ENCODE peak calls at places on chromosome 11, in four cellular contexts. X is H1, S is H9, U is mesenchymal stem cell. P is an unnamed sample.

GRCh38 chr11:97461044-97461880 is 1071.4 kb downstream of the JRKL start:
- DNase-seq in X (no peak), U (no peak), S (no peak), P (no peak)

GRCh38 chr11:69592986-69593385 is 48.0 kb upstream of the CCND1 start:
- DNase-seq in S (no peak), U (no peak), X (no peak), P (no peak)

GRCh38 chr11:111540921-111541208 is 345 bp downstream of the LAYN start:
- DNase-seq in S (no peak), U (no peak), X (no peak), P (no peak)

GRCh38 chr11:18736590-18737148 is 10.7 kb upstream of the IGSF22 start:
- DNase-seq in U (no peak), X (no peak), S (peak), P (no peak)

GRCh38 chr11:130241697-130242096 is 73.0 kb downstream of the ZBTB44 start:
- DNase-seq in S (no peak), X (no peak), U (no peak), P (no peak)

GRCh38 chr11:45106440-45106839 is 40.0 kb upstream of the PRDM11 start:
- DNase-seq in X (no peak), U (no peak), S (no peak), P (no peak)

GRCh38 chr11:18243783-18244362 is 4.6 kb downstream of the SAA2 start:
- DNase-seq in X (peak), U (peak), S (peak), P (peak)

GRCh38 chr11:17822021-17822781 is 87.6 kb downstream of the KCNC1 start:
- DNase-seq in S (no peak), U (peak), X (no peak), P (no peak)

GRCh38 chr11:112852141-112852853 is 108.9 kb upstream of the NCAM1 start:
- DNase-seq in S (no peak), X (no peak), U (no peak), P (no peak)

GRCh38 chr11:14357843-14358728 is 897 bp downstream of the RRAS2 start:
- DNase-seq in S (peak), X (no peak), U (peak), P (peak)

GRCh38 chr11:94623120-94623735 is 56.1 kb downstream of the PIWIL4 start:
- DNase-seq in U (peak), S (peak), X (peak), P (peak)

GRCh38 chr11:1879342-1879940 is 12.3 kb downstream of the PRR33 start:
- DNase-seq in S (no peak), U (no peak), X (no peak), P (no peak)

GRCh38 chr11:96607890-96608558 is 218.2 kb downstream of the JRKL start:
- DNase-seq in S (peak), U (no peak), X (peak), P (no peak)

GRCh38 chr11:122308286-122308685 is 192.3 kb upstream of the BLID start:
- DNase-seq in U (no peak), X (no peak), S (no peak), P (no peak)

GRCh38 chr11:117564321-117564720 is 232.7 kb downstream of the DSCAML1 start:
- DNase-seq in X (no peak), U (no peak), S (no peak), P (no peak)

GRCh38 chr11:125945011-125945796 is 640 bp upstream of the VSIG10L2 start:
- DNase-seq in U (no peak), S (no peak), X (no peak), P (no peak)

GRCh38 chr11:63508009-63508408 is 2.1 kb downstream of the LGALS12 start:
- DNase-seq in S (peak), U (no peak), X (peak), P (peak)

GRCh38 chr11:17012712-17013547 is 1.3 kb downstream of the PLEKHA7 start:
- DNase-seq in X (no peak), S (peak), U (peak), P (peak)

GRCh38 chr11:114059278-114059983 is at the start of gene ZBTB16:
- DNase-seq in S (peak), X (peak), U (peak), P (peak)

GRCh38 chr11:17513853-17514252 is 30.4 kb downstream of the USH1C start:
- DNase-seq in U (no peak), S (no peak), X (no peak), P (no peak)

GRCh38 chr11:111444040-111444439 is 65.0 kb upstream of the POU2AF1 start:
- DNase-seq in U (no peak), S (no peak), X (no peak), P (no peak)

GRCh38 chr11:35317253-35317652 is 102.1 kb downstream of the SLC1A2 start:
- DNase-seq in X (no peak), U (no peak), S (no peak), P (no peak)

GRCh38 chr11:85844439-85845051 is 10.6 kb upstream of the CCDC83 start:
- DNase-seq in S (no peak), U (no peak), X (no peak), P (no peak)

GRCh38 chr11:16925495-16926065 is 88.6 kb downstream of the PLEKHA7 start:
- DNase-seq in U (peak), S (peak), X (peak), P (peak)

GRCh38 chr11:71452354-71453020 is 516 bp upstream of the NADSYN1 start:
- DNase-seq in X (no peak), U (peak), S (peak), P (no peak)

GRCh38 chr11:28877366-28877765 is 769.2 kb downstream of the METTL15 start:
- DNase-seq in U (no peak), X (no peak), S (no peak), P (no peak)

GRCh38 chr11:117613521-117613920 is 183.5 kb downstream of the DSCAML1 start:
- DNase-seq in S (peak), X (peak), U (no peak), P (no peak)

GRCh38 chr11:106222626-106223025 is 145.2 kb downstream of the AASDHPPT start:
- DNase-seq in S (no peak), U (no peak), X (no peak), P (no peak)

GRCh38 chr11:112962854-112963367 is 1.7 kb downstream of the NCAM1 start:
- DNase-seq in X (no peak), S (peak), U (peak), P (peak)

GRCh38 chr11:75384438-75385080 is 14.8 kb upstream of the RPS3 start:
- DNase-seq in U (peak), S (peak), X (peak), P (peak)

GRCh38 chr11:107545101-107545514 is 20.4 kb downstream of the ALKBH8 start:
- DNase-seq in U (peak), X (no peak), S (no peak), P (no peak)

GRCh38 chr11:131447898-131448297 is 77.5 kb downstream of the NTM start:
- DNase-seq in U (no peak), X (no peak), S (no peak), P (no peak)

GRCh38 chr11:131446657-131447056 is 76.2 kb downstream of the NTM start:
- DNase-seq in X (no peak), S (no peak), U (no peak), P (no peak)

GRCh38 chr11:131447268-131447667 is 76.9 kb downstream of the NTM start:
- DNase-seq in S (no peak), U (no peak), X (no peak), P (no peak)

GRCh38 chr11:131449391-131450019 is 79.1 kb downstream of the NTM start:
- DNase-seq in X (no peak), U (no peak), S (no peak), P (no peak)
- H2BK12ac ChIP-seq in X (no peak), U (no peak), S (no peak), P (no peak)

GRCh38 chr11:67562951-67563350 is 20.7 kb upstream of the GSTP1 start:
- DNase-seq in X (no peak), U (no peak), S (no peak), P (no peak)

GRCh38 chr11:67561971-67562560 is 21.5 kb upstream of the GSTP1 start:
- DNase-seq in U (peak), X (no peak), S (no peak), P (no peak)

GRCh38 chr11:67564230-67564629 is 19.4 kb upstream of the GSTP1 start:
- DNase-seq in U (peak), S (no peak), X (no peak), P (no peak)

GRCh38 chr11:67558084-67558772 is 25.4 kb upstream of the GSTP1 start:
- DNase-seq in X (no peak), U (no peak), S (no peak), P (no peak)

DNA sequence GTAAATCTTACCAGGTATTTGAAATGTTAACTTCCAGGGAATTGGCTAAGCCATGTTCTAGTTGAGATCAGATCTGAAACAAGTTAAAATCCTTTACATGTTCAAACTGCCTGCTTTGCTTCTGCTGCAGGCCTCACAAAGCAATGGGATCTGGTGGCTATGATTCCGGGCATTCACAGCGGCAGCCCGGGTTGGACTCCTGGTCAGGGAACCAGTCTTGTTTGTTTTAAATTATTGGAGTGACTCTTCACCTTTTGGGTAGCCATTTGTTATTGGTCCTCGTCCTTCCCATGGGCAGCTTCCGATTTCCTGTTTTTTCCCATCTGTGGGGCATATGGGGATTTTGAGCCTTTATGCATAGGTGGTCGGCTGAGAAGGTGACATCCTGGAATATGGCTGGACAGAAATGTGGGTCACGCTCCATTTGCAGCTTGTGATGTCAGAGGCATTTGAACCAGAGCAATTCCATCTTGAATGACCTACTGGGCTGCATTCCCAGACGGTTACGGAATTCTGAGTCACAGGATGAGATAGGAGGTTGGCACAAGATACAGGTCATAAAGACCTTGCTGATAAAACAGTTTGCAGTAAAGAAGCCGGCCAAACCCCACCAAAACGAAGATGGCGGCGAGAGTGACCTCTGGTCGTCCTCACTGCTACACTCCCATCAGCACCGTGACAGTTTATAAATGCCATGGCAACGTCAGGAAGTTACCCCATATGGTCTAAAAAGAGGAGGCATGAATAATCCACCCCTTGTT is 20.1 kb upstream of the GSTP1 start:
- DNase-seq in S (no peak), X (no peak), U (peak), P (no peak)
- H2BK12ac ChIP-seq in S (no peak), X (no peak), U (no peak), P (no peak)

DNA sequence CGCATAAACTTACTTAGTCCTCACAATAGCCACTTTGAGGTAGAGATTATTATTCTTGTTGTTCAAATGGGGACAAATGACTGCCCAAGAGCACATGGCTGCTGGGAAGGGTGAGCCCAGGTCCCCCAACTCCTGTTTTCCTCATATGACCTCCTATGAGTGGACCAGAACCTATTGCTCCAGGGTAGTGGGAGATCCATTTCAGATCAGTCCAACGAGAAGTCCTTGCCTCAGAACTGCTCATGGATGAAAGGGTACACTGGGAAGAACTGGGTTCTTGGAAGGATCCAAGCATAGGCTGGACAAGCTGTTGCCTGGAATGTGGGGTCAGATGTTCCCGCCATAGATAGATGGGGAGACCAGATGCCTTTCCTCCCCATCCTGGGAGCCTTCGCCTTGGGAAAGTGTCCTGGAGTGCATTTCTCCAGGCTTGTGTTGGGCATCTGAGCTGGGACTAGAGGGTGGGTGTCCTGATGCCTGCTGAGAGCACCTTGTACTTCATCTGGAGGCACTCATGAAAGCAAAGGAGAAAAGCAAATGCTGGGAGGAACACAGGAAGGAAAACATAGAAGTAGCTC is 146.3 kb upstream of the B3GAT1 start:
- DNase-seq in S (no peak), U (no peak), X (no peak), P (no peak)
- H2BK12ac ChIP-seq in S (no peak), U (no peak), X (no peak), P (no peak)

GRCh38 chr11:11152877-11153276 is 200.2 kb downstream of the CSNK2A3 start:
- DNase-seq in U (no peak), S (no peak), X (no peak), P (no peak)

GRCh38 chr11:11148104-11148509 is 204.9 kb downstream of the CSNK2A3 start:
- DNase-seq in U (peak), S (peak), X (peak), P (no peak)

GRCh38 chr11:11149671-11150459 is 203.2 kb downstream of the CSNK2A3 start:
- DNase-seq in S (no peak), U (no peak), X (no peak), P (no peak)

GRCh38 chr11:11146830-11147229 is 206.2 kb downstream of the CSNK2A3 start:
- DNase-seq in X (no peak), S (no peak), U (no peak), P (no peak)

DNA sequence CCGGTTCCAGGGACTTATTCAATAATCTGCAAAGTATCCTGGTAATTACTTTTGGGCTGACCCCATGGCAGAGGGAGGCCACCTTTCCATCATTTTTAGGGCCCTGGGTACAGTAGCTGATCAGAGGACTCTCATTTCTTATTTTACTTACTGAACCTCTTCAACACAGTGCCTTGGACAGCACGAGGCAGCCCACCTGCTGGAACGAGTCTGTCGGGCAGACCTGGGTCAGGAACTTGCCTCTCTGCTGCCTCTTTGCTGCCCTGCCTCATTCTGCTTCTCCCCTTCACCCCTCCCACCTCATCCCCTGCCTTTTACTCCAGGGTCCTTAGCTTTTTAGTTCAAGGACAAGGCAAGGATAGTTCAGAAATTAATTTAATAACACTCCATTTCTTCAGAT is 204.5 kb downstream of the CSNK2A3 start:
- DNase-seq in X (no peak), S (no peak), U (no peak), P (no peak)
- H2BK12ac ChIP-seq in X (peak), S (no peak), U (no peak), P (no peak)

GRCh38 chr11:12088531-12088930 is 21.9 kb upstream of the MICAL2 start:
- DNase-seq in U (no peak), X (no peak), S (no peak), P (no peak)

GRCh38 chr11:12085371-12086251 is 24.8 kb upstream of the MICAL2 start:
- DNase-seq in S (no peak), U (peak), X (no peak), P (no peak)

GRCh38 chr11:12086271-12087074 is 23.9 kb upstream of the MICAL2 start:
- DNase-seq in X (no peak), U (peak), S (no peak), P (no peak)

GRCh38 chr11:12088047-12088481 is 22.3 kb upstream of the MICAL2 start:
- DNase-seq in U (peak), S (no peak), X (no peak), P (no peak)

DNA sequence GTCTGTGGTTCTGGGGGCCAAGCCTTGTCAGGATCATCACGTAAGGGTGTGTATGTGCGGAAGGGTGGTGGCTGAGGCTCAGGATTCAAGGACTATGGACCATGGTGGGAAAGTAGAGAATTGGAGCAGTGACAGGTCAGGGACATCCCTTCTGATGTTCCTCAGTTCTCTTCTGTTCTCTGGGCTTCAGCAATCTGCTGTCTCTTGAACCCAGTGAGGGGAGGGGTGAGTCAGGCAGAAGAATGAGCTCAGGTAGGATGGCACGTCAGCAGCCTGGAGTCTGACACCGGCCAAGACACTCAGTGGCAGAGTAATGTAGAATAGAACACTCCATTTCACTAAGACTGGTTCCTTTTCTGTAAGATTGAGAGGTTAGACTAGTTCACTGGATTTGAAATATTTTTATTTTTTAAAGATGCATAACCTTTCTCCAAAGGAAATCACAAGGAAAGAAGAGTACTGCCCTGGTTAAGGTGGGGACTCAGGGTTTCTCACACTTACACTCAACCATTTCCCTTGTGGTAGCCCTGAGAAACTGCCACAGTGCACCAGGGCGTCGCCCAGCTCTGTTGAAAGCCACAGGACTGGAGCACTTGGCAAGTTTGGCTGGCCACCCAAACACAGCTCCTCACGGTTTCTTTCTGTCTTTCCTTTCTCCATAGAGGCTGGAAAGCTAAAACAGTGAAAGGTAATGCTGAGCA is 23.2 kb upstream of the MICAL2 start:
- DNase-seq in U (peak), X (no peak), S (no peak), P (no peak)
- H2BK12ac ChIP-seq in U (peak), X (no peak), S (peak), P (no peak)

DNA sequence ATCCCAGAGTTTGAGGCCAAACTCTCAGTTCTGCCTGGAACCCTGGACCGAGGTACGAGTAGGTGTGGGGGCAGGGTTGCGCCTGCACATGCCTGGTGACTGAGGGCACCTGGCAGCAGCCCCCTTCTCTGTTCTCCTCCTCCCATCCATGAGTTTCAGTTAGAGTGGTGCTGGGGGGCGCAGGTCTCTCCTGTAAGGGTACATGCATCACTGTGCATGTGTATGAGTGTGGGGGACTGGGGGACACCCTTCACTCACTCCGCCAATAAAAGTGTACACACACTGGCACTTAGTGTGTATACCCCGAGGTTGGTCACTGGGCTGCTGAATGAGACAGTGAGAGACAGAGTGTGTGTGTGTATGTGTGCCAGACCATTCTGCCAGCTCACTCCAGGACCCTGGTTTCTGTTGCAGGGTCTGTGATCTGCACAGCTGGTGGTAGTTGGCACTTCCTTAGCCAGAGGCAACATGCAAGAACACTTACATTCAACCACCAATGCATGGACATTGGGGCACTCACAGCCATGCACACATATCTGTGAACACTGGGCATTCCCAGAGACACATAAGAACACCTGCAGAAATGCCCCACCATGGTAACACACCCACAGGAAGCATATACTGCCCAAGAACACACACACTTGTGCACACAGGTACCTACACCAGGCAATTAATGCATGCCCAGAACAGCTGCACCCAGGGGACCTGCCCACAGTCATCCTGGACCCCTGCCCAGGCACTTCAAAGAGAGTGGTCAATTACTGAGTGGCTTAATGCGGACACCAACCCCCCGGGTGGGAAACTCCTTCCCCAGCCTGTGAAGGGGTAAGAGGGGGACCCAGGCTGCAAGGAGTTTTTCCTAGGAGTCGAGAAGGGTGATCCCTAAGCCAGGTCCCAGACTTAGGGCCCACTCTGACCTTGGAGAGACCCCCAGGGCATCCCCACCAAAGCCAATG is 1.2 kb upstream of the NRXN2 start:
- DNase-seq in U (no peak), X (no peak), S (no peak), P (no peak)
- H2BK12ac ChIP-seq in U (no peak), X (peak), S (no peak), P (peak)

DNA sequence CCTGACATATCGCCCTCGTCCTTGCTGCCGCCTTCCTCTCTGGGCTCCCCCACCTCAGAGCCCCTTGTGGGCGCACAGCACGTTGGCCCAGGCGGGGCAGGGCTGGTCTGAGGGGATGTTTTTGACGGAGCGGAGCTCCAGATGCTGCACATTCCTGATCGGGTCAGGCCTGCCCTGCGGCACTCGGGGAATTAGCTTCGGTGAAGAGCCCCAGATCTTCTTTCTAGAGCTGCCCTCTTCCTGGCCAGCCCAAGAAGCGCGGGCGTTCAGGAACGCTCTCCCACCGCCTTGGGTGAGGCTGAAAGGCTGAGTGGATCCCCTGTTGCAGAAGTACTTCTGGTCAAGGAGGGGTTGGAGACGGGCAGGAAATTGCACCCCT is 12.1 kb downstream of the YPEL4 start:
- DNase-seq in U (peak), S (peak), X (no peak), P (no peak)
- H2BK12ac ChIP-seq in U (peak), S (peak), X (peak), P (no peak)

P was measured in neuronal stem cell.